ENCODE peak calls at places on chromosomes 13 and 19, in eight cellular contexts. H is GM06990; Y is PC-3; I is CD4-positive, alpha-beta T cell; N is osteocyte; L is cardiac muscle cell; D is vagina; B is GM12865. T is an unnamed sample.

GRCh38 chr19:30065680-30066606 is 123.9 kb downstream of the URI1 start:
- DNase-seq in H (no peak), Y (no peak), I (no peak), N (peak), L (no peak), D (no peak), B (no peak), T (peak)

GRCh38 chr19:44684892-44685847 is 13.8 kb upstream of the CEACAM16 start:
- DNase-seq in H (no peak), Y (peak), I (no peak), N (no peak), L (peak), D (no peak), B (peak), T (no peak)

GRCh38 chr19:3949997-3950859 is 17.4 kb downstream of the NMRK2 start:
- DNase-seq in H (no peak), Y (no peak), I (no peak), N (no peak), L (no peak), D (no peak), B (no peak), T (no peak)

GRCh38 chr13:110965038-110965754 is 50.3 kb upstream of the ANKRD10 start:
- DNase-seq in H (peak), Y (peak), I (no peak), N (no peak), L (peak), D (peak), B (peak), T (no peak)

GRCh38 chr19:13611596-13611995 is 105.3 kb upstream of the CACNA1A start:
- DNase-seq in H (no peak), Y (no peak), I (no peak), N (no peak), L (no peak), D (no peak), B (no peak), T (no peak)

GRCh38 chr19:6416658-6417405 is 7.8 kb downstream of the KHSRP start:
- DNase-seq in H (no peak), Y (no peak), I (no peak), N (no peak), L (no peak), D (no peak), B (no peak), T (no peak)

GRCh38 chr13:111202745-111203144 is 87.6 kb downstream of the ARHGEF7 start:
- DNase-seq in H (peak), Y (peak), I (no peak), N (no peak), L (peak), D (no peak), B (peak), T (no peak)

GRCh38 chr19:18940791-18941627 is at the start of gene HOMER3:
- DNase-seq in H (peak), Y (peak), I (peak), N (peak), L (peak), D (no peak), B (peak), T (peak)

GRCh38 chr19:46429999-46430398 is 1.3 kb upstream of the PNMA8C start:
- DNase-seq in H (no peak), Y (no peak), I (no peak), N (no peak), L (no peak), D (no peak), B (no peak), T (no peak)

GRCh38 chr19:3507371-3508120 is 1.4 kb downstream of the FZR1 start:
- DNase-seq in H (no peak), Y (peak), I (peak), N (no peak), L (no peak), D (no peak), B (no peak), T (no peak)

GRCh38 chr13:67063036-67063435 is 167.1 kb downstream of the PCDH9 start:
- DNase-seq in H (no peak), Y (no peak), I (no peak), N (no peak), L (no peak), D (no peak), B (no peak), T (no peak)

GRCh38 chr19:10625003-10625761 is at the start of gene SLC44A2:
- DNase-seq in H (no peak), Y (peak), I (no peak), N (peak), L (peak), D (no peak), B (no peak), T (peak)

GRCh38 chr19:16326401-16327130 is 1.9 kb downstream of the KLF2 start:
- DNase-seq in H (peak), Y (no peak), I (peak), N (no peak), L (peak), D (no peak), B (peak), T (no peak)

GRCh38 chr13:42867232-42867631 is 85.8 kb downstream of the FAM216B start:
- DNase-seq in H (no peak), Y (no peak), I (no peak), N (no peak), L (no peak), D (no peak), B (no peak), T (no peak)

GRCh38 chr13:93316848-93317247 is 90.2 kb downstream of the GPC6 start:
- DNase-seq in H (no peak), Y (no peak), I (no peak), N (no peak), L (no peak), D (no peak), B (no peak), T (no peak)

GRCh38 chr19:16371540-16371986 is 46.9 kb downstream of the KLF2 start:
- DNase-seq in H (peak), Y (no peak), I (peak), N (no peak), L (no peak), D (no peak), B (peak), T (no peak)

GRCh38 chr19:4360641-4361151 is 17.3 kb downstream of the MPND start:
- DNase-seq in H (peak), Y (no peak), I (no peak), N (no peak), L (peak), D (no peak), B (no peak), T (no peak)

GRCh38 chr19:33093420-33094210 is 12.6 kb downstream of the GPATCH1 start:
- DNase-seq in H (no peak), Y (no peak), I (no peak), N (no peak), L (no peak), D (no peak), B (no peak), T (no peak)

GRCh38 chr13:44410328-44410859 is 36.8 kb downstream of the SERP2 start:
- DNase-seq in H (no peak), Y (no peak), I (no peak), N (no peak), L (no peak), D (no peak), B (peak), T (no peak)

GRCh38 chr19:4633140-4633967 is 6.0 kb upstream of the TNFAIP8L1 start:
- DNase-seq in H (no peak), Y (peak), I (peak), N (no peak), L (peak), D (no peak), B (peak), T (no peak)

GRCh38 chr13:26062853-26063444 is 11.1 kb upstream of the SHISA2 start:
- DNase-seq in H (no peak), Y (peak), I (peak), N (no peak), L (peak), D (no peak), B (peak), T (no peak)

GRCh38 chr19:7863157-7863970 is 10.8 kb downstream of the PRR36 start:
- DNase-seq in H (no peak), Y (no peak), I (no peak), N (no peak), L (no peak), D (no peak), B (no peak), T (peak)

GRCh38 chr13:43935878-43936277 is 56.2 kb downstream of the LACC1 start:
- DNase-seq in H (no peak), Y (no peak), I (no peak), N (no peak), L (peak), D (no peak), B (no peak), T (no peak)

GRCh38 chr19:20388826-20389225 is 176.8 kb downstream of the ZNF737 start:
- DNase-seq in H (no peak), Y (no peak), I (no peak), N (no peak), L (no peak), D (no peak), B (no peak), T (no peak)

GRCh38 chr19:15469513-15470297 is 5.4 kb upstream of the RASAL3 start:
- DNase-seq in H (peak), Y (no peak), I (no peak), N (no peak), L (peak), D (no peak), B (peak), T (no peak)

GRCh38 chr19:11995174-11995573 is 30.3 kb downstream of the ZNF763 start:
- DNase-seq in H (no peak), Y (no peak), I (no peak), N (no peak), L (peak), D (no peak), B (no peak), T (no peak)

DNA sequence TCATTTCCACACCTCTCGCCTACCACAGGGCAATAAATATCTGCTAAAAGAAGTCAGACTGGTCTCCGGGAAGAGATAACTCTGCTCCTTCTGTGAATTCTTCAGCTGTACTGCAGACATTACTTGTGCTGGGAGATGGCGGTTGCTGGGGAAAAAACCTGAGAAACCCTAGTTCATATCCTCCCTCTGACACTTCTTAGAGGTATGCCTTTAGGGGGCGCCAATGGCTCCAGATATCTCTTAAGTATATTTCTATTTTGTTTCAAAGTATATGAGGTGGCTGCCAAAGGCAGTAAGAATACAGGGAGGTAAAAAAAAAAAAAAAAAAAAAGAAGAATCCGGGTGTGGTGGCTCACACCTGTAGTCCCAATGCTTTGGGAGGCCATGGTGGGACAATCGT is 175.2 kb downstream of the PAN3 start:
- DNase-seq in H (no peak), Y (no peak), I (no peak), N (no peak), L (peak), D (no peak), B (peak), T (no peak)
- TF ChIP-seq CTCF in H (peak), Y (peak), I (no peak), N (peak), L (peak), D (no peak), B (no peak), T (peak)

DNA sequence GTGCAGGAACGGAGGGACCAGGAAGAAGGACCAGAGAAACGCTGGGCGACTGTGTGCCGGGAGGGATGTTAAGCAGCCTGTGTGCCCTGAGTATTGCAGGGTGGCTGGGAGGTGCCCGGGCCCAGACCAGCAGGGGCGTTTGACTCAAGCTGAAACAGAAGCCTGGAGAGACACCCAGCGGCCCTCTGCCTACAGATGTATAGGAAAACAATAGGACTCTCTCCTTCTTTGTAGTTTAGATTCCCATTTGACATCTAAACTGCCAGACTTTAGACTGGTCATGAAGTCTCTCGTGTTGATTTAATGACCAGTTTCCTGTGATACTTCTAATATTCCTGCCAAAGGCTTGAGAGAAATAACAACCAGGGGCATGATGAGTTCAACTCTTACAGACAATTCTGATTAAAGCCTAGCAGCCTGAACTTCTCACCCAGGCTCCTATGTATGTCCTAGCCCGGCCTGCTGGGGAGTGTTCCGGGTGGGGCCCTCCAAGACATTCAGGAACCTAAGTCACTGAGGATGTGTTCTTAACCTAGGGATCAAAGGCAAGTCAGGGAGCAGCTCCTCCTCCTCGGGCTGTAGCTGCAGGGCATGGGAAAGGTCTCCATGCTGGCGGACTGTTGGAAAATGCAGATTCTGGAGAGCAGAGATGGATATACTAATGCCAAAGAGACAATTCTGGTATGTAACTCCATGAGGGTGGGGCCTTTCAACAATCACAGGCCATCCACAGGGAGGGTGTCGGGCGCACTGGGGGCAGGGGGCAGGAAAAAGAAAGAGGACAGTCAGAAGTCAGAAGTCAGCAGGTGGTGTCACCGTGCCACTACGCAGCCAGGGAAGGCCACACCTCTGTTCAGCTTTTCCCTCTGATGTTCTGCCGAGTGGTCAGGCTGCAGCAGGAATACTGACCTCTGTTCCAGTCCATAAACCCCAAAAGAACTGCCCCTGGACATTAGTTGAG is 131.9 kb downstream of the STARD13 start:
- DNase-seq in H (no peak), Y (peak), I (no peak), N (peak), L (peak), D (no peak), B (no peak), T (no peak)
- TF ChIP-seq CTCF in H (no peak), Y (no peak), I (no peak), N (peak), L (peak), D (no peak), B (peak), T (no peak)

DNA sequence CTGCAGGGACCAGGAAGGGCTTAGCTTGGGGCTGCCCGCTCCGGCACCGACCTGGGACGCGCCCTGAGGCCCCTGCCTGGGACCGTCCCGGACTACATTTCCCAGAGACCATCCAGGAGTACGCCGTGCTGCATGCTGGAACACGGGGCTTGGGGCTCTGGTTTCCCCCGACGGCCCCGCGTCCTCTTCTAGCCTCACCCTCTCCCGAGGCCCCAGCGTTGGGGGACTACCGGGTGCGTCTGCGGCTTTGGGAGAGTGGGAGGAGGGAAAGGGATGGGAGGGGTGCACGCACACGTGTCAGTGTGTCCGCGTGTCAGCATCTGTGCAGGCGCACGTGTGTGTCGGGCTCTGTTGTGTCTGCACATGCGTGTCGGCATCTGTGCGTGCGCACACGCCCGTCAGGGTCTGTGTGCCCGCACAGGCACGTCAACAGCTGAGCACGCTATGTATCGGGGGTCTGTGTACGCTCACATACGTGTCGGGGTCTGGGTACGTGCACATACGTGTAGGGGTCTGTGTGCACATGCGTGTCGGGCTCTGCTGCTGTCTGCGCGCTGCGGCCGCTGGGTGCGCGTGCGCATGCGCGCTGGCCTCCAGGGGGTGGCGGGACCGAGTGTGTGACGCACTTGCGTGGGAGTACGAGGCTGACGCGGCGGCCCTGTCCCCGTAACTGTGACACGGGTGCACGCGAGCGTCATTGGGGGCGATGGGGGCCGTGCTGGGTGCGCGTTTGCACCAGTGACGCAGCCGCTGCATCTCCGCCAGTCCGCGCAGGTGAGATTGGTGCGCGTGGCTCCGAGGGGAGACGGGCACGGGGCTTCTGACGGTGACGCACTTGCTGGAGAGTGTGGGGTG is at the start of gene ZNF331:
- DNase-seq in H (peak), Y (peak), I (peak), N (peak), L (peak), D (no peak), B (peak), T (peak)
- TF ChIP-seq CTCF in H (peak), Y (no peak), I (no peak), N (peak), L (peak), D (no peak), B (peak), T (peak)

DNA sequence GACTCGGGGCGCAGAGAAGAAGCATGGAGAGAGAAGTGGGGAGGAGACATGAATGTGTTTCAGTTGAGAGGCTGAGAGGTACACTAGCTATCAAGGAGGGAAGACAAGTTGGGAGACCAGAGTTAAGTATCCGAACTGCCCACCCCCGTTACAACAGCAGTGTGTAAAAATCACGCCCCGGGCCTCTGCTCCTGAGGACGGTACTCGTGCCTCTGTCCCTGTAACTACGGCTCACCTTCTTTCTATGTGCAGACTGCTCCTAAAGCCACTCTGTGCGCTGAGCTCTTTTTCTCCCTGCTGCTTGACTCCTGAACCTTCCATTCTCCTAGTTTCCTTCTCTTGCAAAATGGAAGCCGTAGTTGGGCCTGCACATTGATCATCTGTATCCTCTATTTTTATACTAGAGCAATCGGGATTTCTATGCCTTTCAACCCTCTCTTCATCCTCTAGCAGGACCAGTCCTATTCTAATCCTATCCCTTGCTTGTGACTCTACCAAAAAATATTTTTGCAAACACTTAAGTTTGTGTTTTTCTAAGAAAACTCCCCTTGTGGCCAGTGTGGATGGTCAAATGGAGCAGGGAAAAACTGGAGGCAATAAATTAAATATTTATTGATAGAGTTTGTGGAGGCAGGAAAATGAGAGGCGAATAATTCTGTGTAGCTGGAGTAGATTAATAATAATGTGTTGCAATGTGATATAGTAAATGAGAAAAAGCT is 569 bp downstream of the POLR1D start:
- DNase-seq in H (no peak), Y (peak), I (no peak), N (no peak), L (no peak), D (no peak), B (no peak), T (no peak)
- TF ChIP-seq CTCF in H (no peak), Y (peak), I (no peak), N (peak), L (peak), D (no peak), B (no peak), T (peak)

DNA sequence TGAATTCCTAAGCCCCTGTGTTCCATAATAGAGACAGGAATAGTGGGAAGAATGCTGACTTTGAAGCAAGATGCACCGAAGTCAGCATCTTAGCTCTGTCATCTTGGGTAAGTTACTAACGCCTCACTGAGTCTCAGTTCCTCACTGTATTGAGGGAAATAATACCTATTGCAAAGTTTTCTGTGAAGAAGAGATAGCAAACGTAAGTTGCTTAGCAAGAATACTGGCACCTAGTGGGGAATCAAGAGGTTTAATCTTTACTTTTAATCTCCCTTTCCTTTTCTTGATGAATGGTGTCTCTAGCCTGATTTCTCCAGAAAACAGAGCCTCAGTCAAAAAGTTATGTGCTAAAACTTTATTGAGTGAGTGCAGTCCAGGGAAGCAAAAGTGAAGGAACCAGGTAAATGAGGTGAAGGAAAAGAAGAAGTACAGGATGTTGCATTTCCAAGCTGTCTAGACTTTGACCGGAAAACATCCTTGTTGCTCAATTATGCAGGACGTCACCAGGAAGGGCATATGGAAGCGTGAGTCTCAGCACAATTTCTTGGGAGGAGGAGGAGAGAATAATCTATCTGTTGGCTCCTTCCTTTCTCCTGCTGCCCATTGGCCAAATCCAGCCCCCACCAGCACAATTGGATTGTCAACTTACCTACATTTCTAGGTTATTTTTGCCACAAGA is 210.0 kb downstream of the B3GLCT start:
- DNase-seq in H (no peak), Y (peak), I (no peak), N (no peak), L (no peak), D (no peak), B (no peak), T (no peak)
- TF ChIP-seq CTCF in H (peak), Y (peak), I (no peak), N (peak), L (peak), D (no peak), B (no peak), T (peak)